ENCODE peak calls at places on chromosomes 4 and X, in eight cellular contexts. S is omental fat pad, H is astrocyte of the spinal cord, N is fibroblast of mammary gland, E is PC-3, C is neural crest cell, W is astrocyte, T is heart left ventricle. V is an unnamed sample.

GRCh38 chr4:146545102-146545501 is 23.4 kb upstream of the SLC10A7 start:
- DNase-seq in S (no peak), H (peak), N (peak), E (peak), C (no peak), W (no peak), T (no peak), V (no peak)

GRCh38 chr4:138828926-138829325 is 186.7 kb upstream of the NOCT start:
- DNase-seq in S (no peak), H (no peak), N (no peak), E (no peak), C (no peak), W (no peak), T (no peak), V (no peak)

GRCh38 chrX:35680940-35681346 is 117.2 kb upstream of the MAGEB16 start:
- DNase-seq in S (no peak), H (no peak), N (no peak), E (no peak), C (no peak), W (no peak), T (no peak), V (no peak)

GRCh38 chrX:76931518-76931917 is 504.0 kb downstream of the MAGEE1 start:
- DNase-seq in S (no peak), H (no peak), N (no peak), E (no peak), C (no peak), W (no peak), T (no peak), V (no peak)

GRCh38 chrX:108439434-108439883 is at the start of gene COL4A5:
- DNase-seq in S (no peak), H (peak), N (peak), E (peak), C (peak), W (peak), T (no peak), V (no peak)

GRCh38 chr4:88008624-88009235 is 1.3 kb downstream of the PKD2 start:
- DNase-seq in S (no peak), H (peak), N (peak), E (peak), C (no peak), W (peak), T (no peak), V (no peak)

GRCh38 chr4:78056265-78057129 is 626 bp upstream of the FRAS1 start:
- DNase-seq in S (peak), H (peak), N (peak), E (peak), C (peak), W (peak), T (peak), V (peak)

GRCh38 chr4:1383728-1384591 is 22.3 kb downstream of the NKX1-1 start:
- DNase-seq in S (no peak), H (no peak), N (no peak), E (no peak), C (no peak), W (no peak), T (peak), V (no peak)

DNA sequence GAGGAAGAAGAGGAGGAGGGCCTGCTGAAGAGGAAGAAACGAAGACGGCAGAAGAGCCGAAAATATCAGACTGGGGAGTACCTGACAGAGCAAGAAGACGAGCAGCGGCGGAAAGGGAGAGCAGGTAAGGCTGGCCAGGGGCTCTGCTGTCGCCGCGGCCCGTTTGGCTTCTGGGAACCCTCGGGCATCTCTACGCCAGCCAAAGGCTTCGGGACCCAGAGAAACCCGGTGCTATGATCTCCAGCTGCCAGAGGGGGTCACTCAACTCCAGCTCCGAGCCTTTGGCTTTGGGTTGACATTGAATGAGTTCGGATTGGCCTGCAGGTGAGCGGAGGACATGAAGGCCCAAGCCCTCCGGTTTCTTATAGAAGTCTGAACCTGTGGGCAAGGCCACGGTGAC is 42.8 kb downstream of the BCORL1 start:
- DNase-seq in S (no peak), H (no peak), N (no peak), E (no peak), C (no peak), W (no peak), T (no peak), V (no peak)
- TF ChIP-seq CTCF in S (no peak), H (peak), N (no peak), E (no peak), C (no peak), W (no peak), T (no peak), V (peak)

DNA sequence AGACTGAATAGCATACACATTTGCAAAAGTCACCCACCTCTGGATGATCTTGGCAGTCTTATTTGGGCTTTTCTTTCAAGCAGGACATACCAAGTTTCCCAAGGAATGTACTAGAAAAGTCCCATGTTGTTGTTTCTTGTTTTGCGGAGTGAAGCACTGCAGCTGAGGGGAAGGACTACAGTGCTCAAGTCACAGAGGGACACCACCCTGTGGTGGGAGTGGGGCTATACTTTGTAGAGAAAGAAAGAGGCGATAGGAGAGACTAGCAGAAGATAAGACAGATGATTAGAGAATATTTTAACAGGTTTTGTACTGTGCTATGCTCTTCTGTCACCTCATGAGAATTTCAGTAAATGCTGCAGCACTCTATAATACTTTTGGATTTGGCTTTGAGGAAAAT is 280.5 kb upstream of the INTU start:
- DNase-seq in S (no peak), H (no peak), N (peak), E (no peak), C (no peak), W (no peak), T (no peak), V (no peak)
- TF ChIP-seq CTCF in S (no peak), H (no peak), N (no peak), E (no peak), C (no peak), W (no peak), T (no peak), V (no peak)

GRCh38 chrX:23911436-23911835 is 3.6 kb downstream of the CXorf58 start:
- DNase-seq in S (no peak), H (no peak), N (no peak), E (no peak), C (no peak), W (no peak), T (no peak), V (no peak)

GRCh38 chrX:23904096-23904495 is 3.6 kb downstream of the APOO start:
- DNase-seq in S (no peak), H (peak), N (peak), E (peak), C (no peak), W (peak), T (no peak), V (no peak)

GRCh38 chrX:23907496-23908218 is at the start of the genes APOO and CXorf58:
- DNase-seq in S (peak), H (peak), N (peak), E (peak), C (peak), W (peak), T (peak), V (no peak)

GRCh38 chrX:23907106-23907495 is 637 bp downstream of the APOO start:
- DNase-seq in S (no peak), H (no peak), N (no peak), E (no peak), C (no peak), W (no peak), T (no peak), V (no peak)

DNA sequence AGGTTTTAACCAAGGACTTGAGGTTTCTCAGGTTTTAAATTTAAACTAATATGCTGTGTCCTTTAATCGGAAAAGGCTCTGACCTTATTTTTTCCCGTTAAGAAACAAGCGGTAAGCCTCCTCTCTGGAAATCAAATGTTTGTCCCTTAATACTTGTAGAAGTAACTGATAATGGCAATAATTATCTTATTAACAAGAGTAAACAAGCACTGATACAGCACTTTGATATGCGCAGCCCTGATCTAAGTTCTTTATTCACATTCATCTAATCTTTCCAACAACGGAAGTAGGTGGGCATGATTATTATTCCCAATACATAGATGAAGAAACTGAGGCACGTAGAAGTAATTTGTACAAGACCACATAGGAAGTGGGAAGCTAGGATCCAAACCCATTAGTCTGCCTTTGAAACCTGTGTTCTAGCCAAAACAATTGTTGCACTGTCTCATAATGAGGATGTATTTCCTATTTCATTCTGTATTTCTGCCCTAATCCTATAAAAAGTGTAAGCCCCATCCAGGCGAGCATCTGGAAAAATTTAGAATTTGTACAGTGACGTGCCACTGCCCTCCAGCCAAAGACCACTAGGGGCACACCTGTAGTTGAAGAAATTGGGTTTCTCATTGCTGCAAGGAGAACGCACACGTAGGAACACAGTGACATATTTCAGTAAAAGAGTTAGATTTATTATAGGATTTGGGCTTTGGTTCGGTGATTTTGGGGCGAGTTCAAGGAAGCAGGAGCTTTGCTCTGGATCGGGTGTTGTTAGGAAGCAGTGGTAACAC is 605 bp downstream of the CXorf58 start:
- DNase-seq in S (no peak), H (no peak), N (no peak), E (no peak), C (no peak), W (no peak), T (no peak), V (no peak)
- TF ChIP-seq CTCF in S (no peak), H (peak), N (peak), E (peak), C (peak), W (peak), T (peak), V (peak)

GRCh38 chr4:104352211-104352610 is 142.5 kb downstream of the CXXC4 start:
- DNase-seq in S (no peak), H (no peak), N (no peak), E (no peak), C (no peak), W (no peak), T (no peak), V (no peak)
- TF ChIP-seq CTCF in S (no peak), H (peak), N (peak), E (peak), C (peak), W (no peak), T (no peak), V (no peak)

DNA sequence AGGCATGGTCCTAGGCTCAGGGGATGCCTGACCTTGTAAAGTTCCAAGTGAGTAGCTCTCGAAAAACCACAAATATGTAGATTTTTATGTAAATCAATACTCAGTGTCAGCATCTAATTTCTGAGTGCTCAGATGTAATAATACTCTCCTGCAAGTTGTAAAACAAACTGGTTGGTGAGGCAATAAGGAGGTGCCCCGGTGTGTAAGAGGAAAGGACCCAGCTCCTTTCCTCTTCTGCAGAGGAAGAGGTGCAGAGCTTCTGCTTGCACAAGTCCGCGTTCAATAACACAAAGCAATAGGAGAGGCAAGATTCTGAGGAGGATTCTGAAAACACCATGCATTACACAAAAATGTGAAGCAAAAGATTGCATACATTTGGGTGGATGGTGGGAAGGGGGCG is 43.6 kb upstream of the ENPP6 start:
- DNase-seq in S (no peak), H (no peak), N (no peak), E (no peak), C (no peak), W (no peak), T (no peak), V (no peak)
- TF ChIP-seq CTCF in S (no peak), H (no peak), N (no peak), E (no peak), C (no peak), W (no peak), T (no peak), V (no peak)

GRCh38 chrX:104647084-104647483 is 81.1 kb downstream of the IL1RAPL2 start:
- DNase-seq in S (no peak), H (no peak), N (no peak), E (no peak), C (no peak), W (no peak), T (no peak), V (no peak)

GRCh38 chrX:104641176-104641575 is 75.2 kb downstream of the IL1RAPL2 start:
- DNase-seq in S (no peak), H (no peak), N (no peak), E (peak), C (no peak), W (no peak), T (no peak), V (no peak)
- TF ChIP-seq CTCF in S (no peak), H (no peak), N (no peak), E (peak), C (no peak), W (no peak), T (no peak), V (no peak)

GRCh38 chr4:107736924-107737448 is 17.0 kb upstream of the PAPSS1 start:
- DNase-seq in S (no peak), H (peak), N (peak), E (peak), C (peak), W (no peak), T (no peak), V (no peak)

GRCh38 chr4:107737470-107737869 is 17.4 kb upstream of the PAPSS1 start:
- DNase-seq in S (no peak), H (no peak), N (no peak), E (no peak), C (no peak), W (no peak), T (no peak), V (no peak)

GRCh38 chr4:107736037-107736436 is 16.0 kb upstream of the PAPSS1 start:
- DNase-seq in S (no peak), H (no peak), N (no peak), E (no peak), C (no peak), W (no peak), T (no peak), V (no peak)

GRCh38 chr4:107733431-107733925 is 13.4 kb upstream of the PAPSS1 start:
- DNase-seq in S (no peak), H (no peak), N (no peak), E (no peak), C (no peak), W (no peak), T (no peak), V (no peak)

GRCh38 chr4:107734120-107734519 is 14.1 kb upstream of the PAPSS1 start:
- DNase-seq in S (no peak), H (no peak), N (peak), E (peak), C (no peak), W (no peak), T (no peak), V (no peak)
- TF ChIP-seq CTCF in S (no peak), H (peak), N (peak), E (peak), C (peak), W (peak), T (peak), V (peak)